ENCODE peak calls at places on chromosomes 7 and 10, in eight cellular contexts. X, L, Z, K, I, W, N and A are unnamed samples. For H3K9me3, the result is how much of the 10 kb centered on the place peaks cover.

GRCh38 chr7:46705416-46706255 is 784.6 kb upstream of the IGFBP3 start:
- DNase-seq in W (no peak), I (no peak), K (peak), L (no peak), N (no peak), Z (no peak), X (no peak), A (no peak)

GRCh38 chr7:1125603-1125969 is 34.4 kb downstream of the ZFAND2A start:
- DNase-seq in L (no peak), K (no peak), I (no peak), X (no peak), N (peak), Z (peak), W (no peak), A (no peak)

GRCh38 chr10:94155722-94156271 is 162.1 kb downstream of the PLCE1 start:
- DNase-seq in Z (no peak), I (no peak), X (no peak), L (no peak), N (no peak), K (no peak), W (no peak), A (no peak)

GRCh38 chr7:139370943-139371313 is 11.2 kb downstream of the LUC7L2 start:
- DNase-seq in W (no peak), I (no peak), L (no peak), K (no peak), Z (no peak), X (no peak), N (no peak), A (no peak)

GRCh38 chr10:6231146-6231545 is 28.4 kb downstream of the PFKFB3 start:
- DNase-seq in K (no peak), Z (no peak), N (no peak), X (no peak), L (no peak), I (no peak), W (no peak), A (no peak)

GRCh38 chr7:74544706-74545469 is 91.2 kb downstream of the GTF2IRD1 start:
- DNase-seq in W (no peak), X (no peak), L (peak), Z (no peak), I (no peak), N (no peak), K (peak), A (peak)

GRCh38 chr7:27994639-27995038 is 186.0 kb downstream of the JAZF1 start:
- DNase-seq in K (peak), I (no peak), N (no peak), W (no peak), L (no peak), X (no peak), Z (no peak), A (peak)

GRCh38 chr7:124188576-124188975 is 155.7 kb upstream of the TMEM229A start:
- DNase-seq in L (no peak), W (no peak), Z (no peak), K (no peak), X (no peak), N (no peak), I (no peak), A (no peak)

GRCh38 chr7:131543298-131543697 is 13.1 kb downstream of the PODXL start:
- DNase-seq in L (no peak), Z (no peak), N (no peak), I (no peak), X (no peak), W (peak), K (no peak), A (no peak)

GRCh38 chr10:128150045-128150493 is 23.8 kb upstream of the MKI67 start:
- DNase-seq in L (peak), W (peak), N (no peak), Z (no peak), X (peak), K (peak), I (no peak), A (peak)

GRCh38 chr10:119989966-119990365 is 97.4 kb downstream of the SEC23IP start:
- DNase-seq in N (no peak), W (no peak), K (no peak), X (no peak), I (no peak), Z (no peak), L (no peak), A (no peak)

GRCh38 chr10:110806335-110806734 is 65.4 kb upstream of the PDCD4 start:
- DNase-seq in Z (no peak), K (no peak), I (no peak), X (no peak), L (no peak), N (no peak), W (no peak), A (no peak)

GRCh38 chr7:101245147-101245668 is 327 bp upstream of the FIS1 start:
- DNase-seq in Z (no peak), W (no peak), N (no peak), X (no peak), I (no peak), K (no peak), L (no peak), A (no peak)

GRCh38 chr7:158581440-158582088 is 6.1 kb downstream of the PTPRN2 start:
- DNase-seq in K (no peak), L (no peak), I (no peak), N (no peak), Z (no peak), X (no peak), W (peak), A (peak)
- H3K9me3 ChIP-seq in K (under half), L (under half), I (under half), N (under half), Z (under half), X (under half), W (under half), A (under half)

GRCh38 chr7:73520673-73521635 is 1.1 kb downstream of the BAZ1B start:
- DNase-seq in X (no peak), Z (no peak), W (no peak), N (no peak), K (peak), I (no peak), L (peak), A (no peak)

GRCh38 chr7:73518470-73518869 is 3.6 kb downstream of the BAZ1B start:
- DNase-seq in Z (no peak), K (no peak), N (no peak), W (no peak), X (no peak), L (no peak), I (no peak), A (peak)

GRCh38 chr7:73519867-73520672 is 2.0 kb downstream of the BAZ1B start:
- DNase-seq in N (no peak), K (peak), X (no peak), L (no peak), W (no peak), I (no peak), Z (no peak), A (peak)

GRCh38 chr7:73521636-73522080 is 435 bp downstream of the BAZ1B start:
- DNase-seq in K (peak), W (no peak), L (peak), I (no peak), X (peak), Z (no peak), N (peak), A (no peak)

GRCh38 chr7:73522081-73522818 is at the start of gene BAZ1B:
- DNase-seq in N (peak), X (peak), I (peak), W (peak), Z (peak), L (peak), K (peak), A (peak)
- TF ChIP-seq POLR2A in N (no peak), X (peak), I (peak), W (peak), Z (peak), L (peak), K (no peak), A (peak)

DNA sequence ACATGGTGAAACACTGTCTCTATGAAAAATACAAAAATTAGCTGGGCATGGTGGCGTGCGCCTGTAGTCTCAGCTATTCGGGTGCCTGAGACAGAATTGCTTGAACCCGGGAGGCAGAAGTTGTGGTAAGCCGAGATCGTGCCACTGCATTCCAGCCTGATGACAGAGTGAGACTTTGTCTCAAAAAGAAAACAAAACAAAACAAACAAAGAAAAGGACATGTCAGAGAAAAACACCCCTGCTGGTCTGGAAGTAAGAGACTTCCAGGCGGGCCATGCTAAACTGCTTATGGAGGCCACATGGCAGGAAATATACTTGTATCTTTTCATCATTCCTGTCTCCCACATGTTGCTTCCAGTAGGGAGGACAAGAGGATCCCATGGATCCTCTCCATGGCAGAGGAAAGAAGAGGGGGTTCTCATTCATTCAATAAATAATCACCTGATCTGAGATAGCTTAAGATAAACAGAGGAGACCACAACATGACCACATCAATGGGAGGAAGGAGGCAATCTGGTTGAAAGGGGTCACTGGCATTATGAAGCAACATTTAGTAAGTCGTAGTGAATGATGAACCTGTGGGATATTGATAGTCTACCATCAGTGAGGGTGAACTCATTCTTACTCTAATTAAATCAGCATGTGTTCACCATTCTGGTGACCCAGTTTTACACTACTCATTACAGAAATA is 60.5 kb upstream of the ZNF138 start:
- DNase-seq in N (no peak), Z (no peak), I (no peak), X (no peak), K (no peak), W (no peak), L (peak), A (no peak)
- H3K9me3 ChIP-seq in N (under half), Z (under half), I (under half), X (under half), K (under half), W (under half), L (under half), A (under half)

DNA sequence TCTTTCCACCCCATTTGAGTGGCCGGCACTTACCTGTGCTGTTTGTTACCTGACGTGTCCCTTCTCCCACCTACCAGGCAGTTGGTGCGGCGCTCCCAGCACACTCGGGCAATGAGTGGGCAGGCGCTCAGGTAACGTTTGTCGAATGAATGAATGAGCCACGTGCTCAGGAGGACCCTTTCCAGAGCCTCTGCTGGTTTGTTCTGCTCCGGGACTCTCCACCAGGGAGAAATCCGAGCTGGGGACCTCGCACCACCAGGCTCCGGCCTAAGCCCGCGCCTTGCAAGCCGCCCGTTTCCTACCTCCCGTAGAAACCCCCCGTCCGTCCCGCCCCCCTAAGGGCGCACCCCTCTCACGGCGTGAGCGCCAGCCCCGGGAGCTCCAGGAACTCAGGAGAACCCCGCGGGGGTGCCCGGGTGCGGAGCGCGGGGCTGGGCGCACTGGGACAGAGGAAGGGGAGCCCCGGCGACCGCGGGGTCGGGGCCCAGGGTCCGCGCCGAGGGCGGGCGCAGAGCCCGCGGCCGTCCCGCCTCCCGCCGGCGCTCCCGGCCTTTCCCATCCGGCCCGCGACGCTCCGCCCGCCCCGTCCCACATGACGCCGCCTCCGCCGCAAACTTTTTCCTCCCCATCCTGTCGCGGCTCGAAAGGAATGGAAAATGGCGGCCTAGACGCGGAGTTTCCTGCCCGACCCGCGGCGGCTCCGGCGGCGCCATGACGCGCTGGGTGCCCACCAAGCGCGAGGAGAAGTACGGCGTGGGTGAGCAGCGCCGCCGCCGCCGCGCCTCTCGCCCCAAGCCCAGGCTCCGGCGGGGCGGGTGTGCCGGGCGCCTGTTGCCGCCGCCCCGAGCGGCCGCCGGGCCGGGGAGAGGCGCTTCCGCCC is at the start of gene DOCK1:
- DNase-seq in K (peak), N (peak), Z (peak), X (peak), W (peak), I (no peak), L (peak), A (peak)
- TF ChIP-seq POLR2A in K (no peak), N (no peak), Z (no peak), X (no peak), W (no peak), I (no peak), L (peak), A (no peak)

DNA sequence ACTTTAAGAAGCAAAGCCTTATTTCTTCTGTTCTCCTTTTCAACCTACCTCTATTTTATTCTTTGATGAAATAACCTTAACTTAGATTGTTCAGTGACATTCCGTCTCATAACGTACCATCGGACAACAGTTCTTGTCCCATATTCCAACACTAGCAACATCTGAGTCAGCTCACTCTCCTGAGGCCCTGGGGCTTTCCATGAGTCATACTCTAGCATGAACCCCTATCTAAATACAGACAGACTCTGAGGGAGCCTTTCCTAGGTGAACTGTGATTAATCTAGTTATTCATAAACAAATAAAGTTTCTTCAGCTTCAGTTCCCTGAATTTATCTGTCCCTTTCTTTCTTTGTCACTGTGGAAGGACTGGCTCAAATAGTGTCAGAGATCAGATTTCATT is 168.7 kb upstream of the LYZL1 start:
- DNase-seq in W (no peak), Z (no peak), I (no peak), K (peak), L (peak), N (no peak), X (no peak), A (no peak)
- H3K9me3 ChIP-seq in W (under half), Z (under half), I (under half), K (under half), L (under half), N (under half), X (under half), A (under half)

GRCh38 chr7:12385364-12385786 is 18.3 kb downstream of the VWDE start:
- DNase-seq in N (no peak), X (no peak), W (no peak), Z (no peak), K (no peak), I (no peak), L (no peak), A (no peak)

GRCh38 chr7:12391922-12392615 is 11.6 kb downstream of the VWDE start:
- DNase-seq in Z (no peak), X (no peak), W (no peak), I (no peak), N (no peak), L (no peak), K (no peak), A (no peak)

GRCh38 chr7:12389089-12389700 is 14.5 kb downstream of the VWDE start:
- DNase-seq in X (no peak), I (no peak), Z (no peak), L (peak), W (no peak), K (peak), N (no peak), A (peak)

DNA sequence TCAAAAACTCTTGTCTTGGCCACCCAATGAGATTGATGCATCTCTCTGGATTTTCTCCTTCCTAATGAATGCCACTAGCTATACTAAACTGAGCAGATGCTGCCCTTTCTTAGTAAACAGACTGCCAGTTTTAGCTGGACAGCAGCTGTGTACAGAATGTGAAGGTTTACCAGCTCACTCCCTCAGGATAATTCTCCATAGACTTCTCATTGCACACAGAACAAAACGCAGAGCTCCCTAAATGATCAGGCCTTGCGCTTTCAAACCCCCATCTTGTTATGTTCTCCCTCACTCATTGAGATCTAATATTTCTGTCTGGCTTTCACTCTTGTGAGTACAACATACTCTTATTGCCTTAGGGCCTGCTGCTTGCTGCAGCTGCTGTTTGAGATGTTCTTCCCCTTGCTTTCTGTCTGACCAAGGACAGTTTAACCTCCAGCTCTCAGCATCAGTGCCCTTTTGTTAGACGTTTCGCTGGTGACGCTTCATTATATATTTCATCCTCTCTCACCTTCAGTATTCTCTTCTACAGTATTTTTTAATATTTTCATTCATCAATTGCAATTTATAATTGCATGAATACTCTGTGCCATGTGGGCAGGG is 17.3 kb downstream of the VWDE start:
- DNase-seq in I (no peak), N (no peak), W (no peak), L (no peak), Z (no peak), X (no peak), K (no peak), A (no peak)
- TF ChIP-seq POLR2A in I (no peak), N (no peak), W (no peak), L (no peak), Z (no peak), X (no peak), K (no peak), A (no peak)

DNA sequence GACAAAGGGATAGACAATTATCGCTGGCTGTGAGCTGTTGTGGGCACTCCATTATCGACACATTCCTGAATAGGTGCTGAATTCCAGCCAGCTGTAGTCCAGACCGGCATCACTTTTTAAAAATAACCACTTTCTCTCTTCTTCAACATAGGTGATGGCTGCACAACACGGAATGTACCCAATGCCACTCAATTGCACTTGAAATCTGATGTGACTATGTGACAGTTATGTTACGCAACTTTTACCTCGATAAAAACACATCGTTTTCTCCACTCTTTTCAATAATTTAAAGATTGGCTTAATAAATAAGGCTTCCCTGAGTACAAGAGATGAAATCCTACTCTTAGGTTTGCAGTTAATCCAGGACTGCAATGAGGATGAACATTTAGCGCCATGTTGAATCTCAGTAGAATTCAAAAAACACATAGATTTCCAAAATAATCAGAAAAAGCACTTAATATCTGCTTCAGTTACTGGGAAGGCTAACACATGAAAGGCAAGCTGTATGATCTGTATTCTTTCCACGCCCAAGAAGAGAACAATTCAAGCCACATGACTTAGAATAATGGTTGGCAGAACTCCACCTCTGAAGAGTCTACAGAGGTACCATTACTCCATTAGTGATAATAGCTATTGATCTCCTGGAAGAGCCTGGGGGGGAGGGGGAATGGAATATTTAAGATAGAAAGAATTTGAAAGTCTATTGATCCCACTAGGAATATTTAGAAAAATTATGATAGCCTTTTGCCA is 3.6 kb downstream of the YWHAG start:
- DNase-seq in L (no peak), K (no peak), Z (no peak), X (no peak), N (no peak), W (peak), I (no peak), A (no peak)
- H3K9me3 ChIP-seq in L (under half), K (under half), Z (under half), X (under half), N (under half), W (under half), I (under half), A (under half)

GRCh38 chr10:70378122-70378521 is 4.3 kb downstream of the LRRC20 start:
- DNase-seq in N (no peak), I (no peak), W (peak), X (no peak), K (peak), Z (no peak), L (peak), A (no peak)
- TF ChIP-seq POLR2A in N (no peak), I (no peak), W (no peak), X (no peak), K (no peak), Z (no peak), L (no peak), A (no peak)

GRCh38 chr10:37682617-37683016 is 174.8 kb downstream of the ZNF248 start:
- DNase-seq in N (no peak), K (no peak), Z (no peak), W (no peak), L (no peak), X (no peak), I (no peak), A (no peak)
- H3K9me3 ChIP-seq in N (under half), K (half or more), Z (under half), W (under half), L (under half), X (under half), I (under half), A (under half)